ENCODE peak calls at places on chromosomes 6 and 20, in six cellular contexts. One of them, this sample, is unnamed.

GRCh38 chr6:84811351-84811750 is 47.0 kb upstream of the TBX18 start:
- DNase-seq in neuronal stem cell: no peak
- DNase-seq in naive thymus-derived CD4-positive, alpha-beta T cell: no peak
- DNase-seq in brain microvascular endothelial cell: no peak
- DNase-seq in colonic mucosa: no peak
- DNase-seq in coronary artery: no peak
- DNase-seq in this sample: no peak

GRCh38 chr6:19988555-19988954 is 151.4 kb downstream of the ID4 start:
- DNase-seq in neuronal stem cell: peak; percentile 27
- DNase-seq in brain microvascular endothelial cell: peak; percentile 37
- DNase-seq in colonic mucosa: no peak
- DNase-seq in coronary artery: no peak
- DNase-seq in naive thymus-derived CD4-positive, alpha-beta T cell: no peak
- DNase-seq in this sample: no peak

GRCh38 chr6:157755752-157756411 is 67.2 kb upstream of the SNX9 start:
- DNase-seq in naive thymus-derived CD4-positive, alpha-beta T cell: peak; percentile 71
- DNase-seq in brain microvascular endothelial cell: no peak
- DNase-seq in coronary artery: no peak
- DNase-seq in colonic mucosa: no peak
- DNase-seq in neuronal stem cell: no peak
- DNase-seq in this sample: peak; percentile 30

GRCh38 chr6:34630040-34630439 is 66.5 kb downstream of the ILRUN start:
- DNase-seq in brain microvascular endothelial cell: peak; percentile 87
- DNase-seq in colonic mucosa: no peak
- DNase-seq in naive thymus-derived CD4-positive, alpha-beta T cell: no peak
- DNase-seq in neuronal stem cell: no peak
- DNase-seq in coronary artery: no peak
- DNase-seq in this sample: no peak

GRCh38 chr6:66662721-66663120 is 955.7 kb upstream of the EYS start:
- DNase-seq in naive thymus-derived CD4-positive, alpha-beta T cell: no peak
- DNase-seq in coronary artery: no peak
- DNase-seq in brain microvascular endothelial cell: no peak
- DNase-seq in neuronal stem cell: peak; percentile 59
- DNase-seq in colonic mucosa: no peak
- DNase-seq in this sample: no peak

GRCh38 chr6:124964764-124965105 is 2.5 kb downstream of the RNF217 start:
- DNase-seq in neuronal stem cell: no peak
- DNase-seq in colonic mucosa: no peak
- DNase-seq in naive thymus-derived CD4-positive, alpha-beta T cell: no peak
- DNase-seq in coronary artery: no peak
- DNase-seq in brain microvascular endothelial cell: no peak
- DNase-seq in this sample: no peak

GRCh38 chr6:37725967-37726366 is 28.3 kb upstream of the MDGA1 start:
- DNase-seq in brain microvascular endothelial cell: no peak
- DNase-seq in neuronal stem cell: no peak
- DNase-seq in coronary artery: no peak
- DNase-seq in naive thymus-derived CD4-positive, alpha-beta T cell: no peak
- DNase-seq in colonic mucosa: no peak
- DNase-seq in this sample: no peak

GRCh38 chr6:113680351-113680750 is 176.8 kb upstream of the MARCKS start:
- DNase-seq in neuronal stem cell: no peak
- DNase-seq in colonic mucosa: no peak
- DNase-seq in brain microvascular endothelial cell: no peak
- DNase-seq in coronary artery: no peak
- DNase-seq in naive thymus-derived CD4-positive, alpha-beta T cell: no peak
- DNase-seq in this sample: no peak

GRCh38 chr6:129112591-129112990 is 229.7 kb downstream of the LAMA2 start:
- DNase-seq in brain microvascular endothelial cell: no peak
- DNase-seq in colonic mucosa: no peak
- DNase-seq in naive thymus-derived CD4-positive, alpha-beta T cell: no peak
- DNase-seq in neuronal stem cell: no peak
- DNase-seq in coronary artery: no peak
- DNase-seq in this sample: no peak

GRCh38 chr6:125224236-125224861 is 70.8 kb downstream of the TPD52L1 start:
- DNase-seq in brain microvascular endothelial cell: no peak
- DNase-seq in colonic mucosa: no peak
- DNase-seq in coronary artery: no peak
- DNase-seq in neuronal stem cell: no peak
- DNase-seq in naive thymus-derived CD4-positive, alpha-beta T cell: no peak
- DNase-seq in this sample: no peak

GRCh38 chr6:18100296-18100695 is 22.2 kb downstream of the NHLRC1 start:
- DNase-seq in brain microvascular endothelial cell: no peak
- DNase-seq in colonic mucosa: no peak
- DNase-seq in coronary artery: no peak
- DNase-seq in naive thymus-derived CD4-positive, alpha-beta T cell: no peak
- DNase-seq in neuronal stem cell: no peak
- DNase-seq in this sample: no peak

GRCh38 chr6:85912582-85912981 is 269.9 kb upstream of the SYNCRIP start:
- DNase-seq in coronary artery: no peak
- DNase-seq in brain microvascular endothelial cell: no peak
- DNase-seq in neuronal stem cell: no peak
- DNase-seq in colonic mucosa: no peak
- DNase-seq in naive thymus-derived CD4-positive, alpha-beta T cell: no peak
- DNase-seq in this sample: no peak

GRCh38 chr20:63496404-63497120 is 2.3 kb downstream of the EEF1A2 start:
- DNase-seq in naive thymus-derived CD4-positive, alpha-beta T cell: no peak
- DNase-seq in neuronal stem cell: no peak
- DNase-seq in brain microvascular endothelial cell: no peak
- DNase-seq in colonic mucosa: no peak
- DNase-seq in coronary artery: no peak
- DNase-seq in this sample: no peak

GRCh38 chr20:63495771-63496403 is 3.0 kb downstream of the EEF1A2 start:
- DNase-seq in neuronal stem cell: peak; percentile 67
- DNase-seq in coronary artery: no peak
- DNase-seq in brain microvascular endothelial cell: no peak
- DNase-seq in colonic mucosa: peak; percentile 68
- DNase-seq in naive thymus-derived CD4-positive, alpha-beta T cell: peak; percentile 78
- DNase-seq in this sample: no peak

GRCh38 chr20:63494420-63495166 is 4.3 kb downstream of the EEF1A2 start:
- DNase-seq in coronary artery: no peak
- DNase-seq in neuronal stem cell: no peak
- DNase-seq in brain microvascular endothelial cell: no peak
- DNase-seq in colonic mucosa: no peak
- DNase-seq in naive thymus-derived CD4-positive, alpha-beta T cell: no peak
- DNase-seq in this sample: no peak

GRCh38 chr20:63494084-63494419 is 4.8 kb downstream of the EEF1A2 start:
- DNase-seq in colonic mucosa: no peak
- DNase-seq in coronary artery: no peak
- DNase-seq in brain microvascular endothelial cell: no peak
- DNase-seq in neuronal stem cell: no peak
- DNase-seq in naive thymus-derived CD4-positive, alpha-beta T cell: no peak
- DNase-seq in this sample: no peak

GRCh38 chr20:63495167-63495720 is 3.6 kb downstream of the EEF1A2 start:
- DNase-seq in brain microvascular endothelial cell: no peak
- DNase-seq in neuronal stem cell: no peak
- DNase-seq in colonic mucosa: no peak
- DNase-seq in coronary artery: no peak
- DNase-seq in naive thymus-derived CD4-positive, alpha-beta T cell: no peak
- DNase-seq in this sample: no peak
- H3K4me3 ChIP-seq in brain microvascular endothelial cell: no peak overlapping the region
- H3K4me3 ChIP-seq in neuronal stem cell: no peak overlapping the region
- H3K4me3 ChIP-seq in colonic mucosa: no peak overlapping the region
- H3K4me3 ChIP-seq in coronary artery: no peak overlapping the region
- H3K4me3 ChIP-seq in naive thymus-derived CD4-positive, alpha-beta T cell: no peak overlapping the region
- H3K4me3 ChIP-seq in this sample: no peak overlapping the region

GRCh38 chr20:33407251-33407650 is 5.9 kb upstream of the CDK5RAP1 start:
- DNase-seq in coronary artery: no peak
- DNase-seq in naive thymus-derived CD4-positive, alpha-beta T cell: no peak
- DNase-seq in brain microvascular endothelial cell: no peak
- DNase-seq in neuronal stem cell: no peak
- DNase-seq in colonic mucosa: no peak
- DNase-seq in this sample: no peak

GRCh38 chr20:33404281-33404680 is 3.0 kb upstream of the CDK5RAP1 start:
- DNase-seq in neuronal stem cell: no peak
- DNase-seq in brain microvascular endothelial cell: no peak
- DNase-seq in naive thymus-derived CD4-positive, alpha-beta T cell: no peak
- DNase-seq in colonic mucosa: no peak
- DNase-seq in coronary artery: no peak
- DNase-seq in this sample: no peak

GRCh38 chr20:33401042-33401921 is at the start of gene CDK5RAP1:
- DNase-seq in neuronal stem cell: peak; percentile 82
- DNase-seq in coronary artery: peak; percentile 85
- DNase-seq in colonic mucosa: peak; percentile 87
- DNase-seq in naive thymus-derived CD4-positive, alpha-beta T cell: peak; percentile 79
- DNase-seq in brain microvascular endothelial cell: peak; percentile 87
- DNase-seq in this sample: peak; percentile 89

GRCh38 chr20:33399924-33400323 is 1.4 kb downstream of the CDK5RAP1 start:
- DNase-seq in brain microvascular endothelial cell: no peak
- DNase-seq in coronary artery: no peak
- DNase-seq in naive thymus-derived CD4-positive, alpha-beta T cell: no peak
- DNase-seq in colonic mucosa: no peak
- DNase-seq in neuronal stem cell: no peak
- DNase-seq in this sample: no peak

DNA sequence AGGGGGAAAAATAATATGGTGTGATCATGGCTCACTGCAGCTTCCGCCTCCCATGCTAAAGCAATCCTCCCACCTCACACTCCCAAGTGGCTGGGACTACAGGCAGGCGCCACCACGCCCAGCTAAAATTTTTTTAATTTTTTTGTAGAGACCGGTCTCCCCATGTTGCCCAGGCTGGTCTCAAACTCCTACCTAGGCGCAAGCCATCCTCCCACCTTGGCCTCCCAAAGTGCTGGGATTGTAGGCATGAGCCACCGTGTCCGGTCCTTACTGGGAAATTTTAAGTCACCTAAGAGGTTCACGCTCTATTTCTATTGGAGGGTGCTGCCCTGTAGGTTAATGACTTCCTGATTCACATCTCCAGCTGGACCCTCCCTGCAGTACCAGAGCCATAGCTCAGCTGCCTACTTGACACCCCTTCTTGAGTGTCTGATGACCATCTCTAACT is 627 bp upstream of the CDK5RAP1 start:
- DNase-seq in brain microvascular endothelial cell: no peak
- DNase-seq in coronary artery: no peak
- DNase-seq in naive thymus-derived CD4-positive, alpha-beta T cell: no peak
- DNase-seq in neuronal stem cell: no peak
- DNase-seq in colonic mucosa: no peak
- DNase-seq in this sample: no peak
- H3K4me3 ChIP-seq in brain microvascular endothelial cell: peak overlapping the region; percentile 99
- H3K4me3 ChIP-seq in coronary artery: peak overlapping the region; percentile 90
- H3K4me3 ChIP-seq in naive thymus-derived CD4-positive, alpha-beta T cell: peak overlapping the region; percentile 93
- H3K4me3 ChIP-seq in neuronal stem cell: no peak overlapping the region
- H3K4me3 ChIP-seq in colonic mucosa: peak overlapping the region; percentile 89
- H3K4me3 ChIP-seq in this sample: peak overlapping the region; percentile 90

GRCh38 chr6:83709748-83710050 is 798 bp upstream of the SNAP91 start:
- DNase-seq in brain microvascular endothelial cell: no peak
- DNase-seq in colonic mucosa: no peak
- DNase-seq in coronary artery: no peak
- DNase-seq in neuronal stem cell: no peak
- DNase-seq in naive thymus-derived CD4-positive, alpha-beta T cell: no peak
- DNase-seq in this sample: no peak

GRCh38 chr6:83707829-83708545 is 914 bp downstream of the SNAP91 start:
- DNase-seq in naive thymus-derived CD4-positive, alpha-beta T cell: no peak
- DNase-seq in brain microvascular endothelial cell: no peak
- DNase-seq in coronary artery: no peak
- DNase-seq in colonic mucosa: no peak
- DNase-seq in neuronal stem cell: peak; percentile 14
- DNase-seq in this sample: no peak

GRCh38 chr6:83711958-83712357 is 3.1 kb upstream of the SNAP91 start:
- DNase-seq in colonic mucosa: no peak
- DNase-seq in brain microvascular endothelial cell: no peak
- DNase-seq in naive thymus-derived CD4-positive, alpha-beta T cell: no peak
- DNase-seq in neuronal stem cell: no peak
- DNase-seq in coronary artery: no peak
- DNase-seq in this sample: no peak

GRCh38 chr6:83708970-83709747 is at the start of gene SNAP91:
- DNase-seq in brain microvascular endothelial cell: no peak
- DNase-seq in coronary artery: no peak
- DNase-seq in colonic mucosa: no peak
- DNase-seq in naive thymus-derived CD4-positive, alpha-beta T cell: no peak
- DNase-seq in neuronal stem cell: peak; percentile 80
- DNase-seq in this sample: no peak

GRCh38 chr6:83708546-83708969 is 343 bp downstream of the SNAP91 start:
- DNase-seq in brain microvascular endothelial cell: no peak
- DNase-seq in coronary artery: no peak
- DNase-seq in neuronal stem cell: peak; percentile 58
- DNase-seq in naive thymus-derived CD4-positive, alpha-beta T cell: no peak
- DNase-seq in colonic mucosa: no peak
- DNase-seq in this sample: no peak
- H3K4me3 ChIP-seq in brain microvascular endothelial cell: peak overlapping the region; percentile 50
- H3K4me3 ChIP-seq in coronary artery: peak overlapping the region; percentile 79
- H3K4me3 ChIP-seq in neuronal stem cell: peak overlapping the region; percentile 93
- H3K4me3 ChIP-seq in naive thymus-derived CD4-positive, alpha-beta T cell: no peak overlapping the region
- H3K4me3 ChIP-seq in colonic mucosa: peak overlapping the region; percentile 23
- H3K4me3 ChIP-seq in this sample: peak overlapping the region; percentile 55

GRCh38 chr6:75207211-75207984 is 1.5 kb upstream of the COL12A1 start:
- DNase-seq in neuronal stem cell: peak; percentile 44
- DNase-seq in colonic mucosa: no peak
- DNase-seq in coronary artery: no peak
- DNase-seq in naive thymus-derived CD4-positive, alpha-beta T cell: no peak
- DNase-seq in brain microvascular endothelial cell: no peak
- DNase-seq in this sample: no peak

GRCh38 chr6:75209432-75209723 is 3.5 kb upstream of the COL12A1 start:
- DNase-seq in colonic mucosa: no peak
- DNase-seq in naive thymus-derived CD4-positive, alpha-beta T cell: no peak
- DNase-seq in neuronal stem cell: no peak
- DNase-seq in brain microvascular endothelial cell: no peak
- DNase-seq in coronary artery: no peak
- DNase-seq in this sample: no peak

GRCh38 chr6:75210885-75211739 is 5.3 kb upstream of the COL12A1 start:
- DNase-seq in brain microvascular endothelial cell: peak; percentile 68
- DNase-seq in neuronal stem cell: peak; percentile 61
- DNase-seq in colonic mucosa: peak; percentile 60
- DNase-seq in coronary artery: no peak
- DNase-seq in naive thymus-derived CD4-positive, alpha-beta T cell: no peak
- DNase-seq in this sample: no peak

GRCh38 chr6:75206338-75207210 is 721 bp upstream of the COL12A1 start:
- DNase-seq in naive thymus-derived CD4-positive, alpha-beta T cell: no peak
- DNase-seq in coronary artery: peak; percentile 82
- DNase-seq in colonic mucosa: no peak
- DNase-seq in brain microvascular endothelial cell: peak; percentile 41
- DNase-seq in neuronal stem cell: peak; percentile 12
- DNase-seq in this sample: no peak

DNA sequence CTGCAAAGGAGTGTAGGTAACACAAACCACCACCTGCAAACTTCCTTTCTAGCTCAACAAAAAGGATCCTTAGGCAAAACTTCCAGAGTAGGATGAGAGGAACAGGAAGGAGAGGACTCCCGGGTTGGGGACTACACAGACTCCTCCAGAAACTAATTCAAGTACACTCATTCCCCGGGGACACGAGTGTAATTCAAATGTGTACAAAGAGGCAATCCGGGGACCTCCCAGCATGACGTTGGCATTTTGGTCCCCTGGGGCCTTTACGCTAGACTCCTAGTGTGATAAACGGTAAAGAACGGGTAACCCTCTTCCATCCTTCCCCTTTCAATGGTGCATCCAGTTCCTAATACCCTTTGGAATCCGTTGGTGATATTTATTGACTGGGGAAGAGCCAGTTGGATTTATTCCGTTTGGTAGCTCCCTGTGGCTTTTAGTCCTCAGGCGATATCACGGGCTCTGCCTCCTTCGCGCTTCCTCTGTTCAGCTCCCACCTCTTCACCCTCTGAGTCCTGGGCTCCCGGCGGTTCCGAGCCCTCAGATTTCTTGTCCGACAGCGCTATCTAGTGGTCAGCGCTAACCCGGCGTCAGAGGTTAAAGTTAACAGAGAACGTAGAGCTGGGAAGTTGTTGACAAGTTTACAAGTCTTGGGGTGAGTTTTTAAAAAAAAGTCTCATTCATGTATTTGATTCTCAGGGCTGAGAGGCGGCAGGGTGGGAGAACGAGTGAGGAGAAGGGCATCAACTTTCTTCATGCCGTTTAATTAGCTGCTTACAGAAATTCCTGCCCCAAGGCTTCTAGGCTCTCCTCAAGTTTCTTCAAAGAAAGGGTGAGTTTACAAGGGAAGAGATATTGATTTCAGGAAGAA is 2.9 kb upstream of the COL12A1 start:
- DNase-seq in colonic mucosa: peak; percentile 85
- DNase-seq in coronary artery: peak; percentile 91
- DNase-seq in naive thymus-derived CD4-positive, alpha-beta T cell: peak; percentile 80
- DNase-seq in neuronal stem cell: peak; percentile 86
- DNase-seq in brain microvascular endothelial cell: peak; percentile 79
- DNase-seq in this sample: peak; percentile 93
- H3K4me3 ChIP-seq in colonic mucosa: no peak overlapping the region
- H3K4me3 ChIP-seq in coronary artery: peak overlapping the region; percentile 63
- H3K4me3 ChIP-seq in naive thymus-derived CD4-positive, alpha-beta T cell: peak overlapping the region; percentile 47
- H3K4me3 ChIP-seq in neuronal stem cell: no peak overlapping the region
- H3K4me3 ChIP-seq in brain microvascular endothelial cell: peak overlapping the region; percentile 35
- H3K4me3 ChIP-seq in this sample: peak overlapping the region; percentile 39

This sample was measured in right atrium auricular region.